ENCODE peak calls at places on chromosomes 11 and 22, in eight cellular contexts. One of them, this sample, is unnamed.
A peak's percentile ranks its signal among the peaks of the same experiment; 100 is the strongest.

GRCh38 chr22:36343720-36344105 is 44.1 kb downstream of the MYH9 start:
- DNase-seq in heart left ventricle: no peak
- DNase-seq in stimulated activated naive CD4-positive, alpha-beta T cell: no peak
- DNase-seq in activated naive CD4-positive, alpha-beta T cell: no peak
- DNase-seq in activated CD4-positive, alpha-beta T cell treated with anti-CD3 and anti-CD28 coated beads, Interleukin-2, amount 50 U/mL, for 1 hour: no peak
- DNase-seq in stomach: peak; percentile 71
- DNase-seq in activated CD8-positive, alpha-beta memory T cell treated with anti-CD3 and anti-CD28 coated beads for 4 hours: no peak
- DNase-seq in activated T-cell treated with anti-CD3 and anti-CD28 coated beads for 1 hour: no peak
- DNase-seq in this sample: no peak

GRCh38 chr22:30191049-30191701 is 55.4 kb downstream of the LIF start:
- DNase-seq in stomach: no peak
- DNase-seq in heart left ventricle: no peak
- DNase-seq in stimulated activated naive CD4-positive, alpha-beta T cell: no peak
- DNase-seq in activated CD4-positive, alpha-beta T cell treated with anti-CD3 and anti-CD28 coated beads, Interleukin-2, amount 50 U/mL, for 1 hour: no peak
- DNase-seq in activated T-cell treated with anti-CD3 and anti-CD28 coated beads for 1 hour: no peak
- DNase-seq in activated CD8-positive, alpha-beta memory T cell treated with anti-CD3 and anti-CD28 coated beads for 4 hours: no peak
- DNase-seq in activated naive CD4-positive, alpha-beta T cell: no peak
- DNase-seq in this sample: no peak

GRCh38 chr11:65468874-65469333 is 29.9 kb upstream of the MALAT1 start:
- DNase-seq in stimulated activated naive CD4-positive, alpha-beta T cell: no peak
- DNase-seq in activated naive CD4-positive, alpha-beta T cell: no peak
- DNase-seq in heart left ventricle: peak; percentile 69
- DNase-seq in stomach: peak; percentile 93
- DNase-seq in activated CD8-positive, alpha-beta memory T cell treated with anti-CD3 and anti-CD28 coated beads for 4 hours: no peak
- DNase-seq in activated T-cell treated with anti-CD3 and anti-CD28 coated beads for 1 hour: no peak
- DNase-seq in activated CD4-positive, alpha-beta T cell treated with anti-CD3 and anti-CD28 coated beads, Interleukin-2, amount 50 U/mL, for 1 hour: peak; percentile 59
- DNase-seq in this sample: no peak

GRCh38 chr11:17076517-17077239 is 789 bp downstream of the RPS13 start:
- DNase-seq in stimulated activated naive CD4-positive, alpha-beta T cell: no peak
- DNase-seq in activated naive CD4-positive, alpha-beta T cell: no peak
- DNase-seq in activated CD4-positive, alpha-beta T cell treated with anti-CD3 and anti-CD28 coated beads, Interleukin-2, amount 50 U/mL, for 1 hour: no peak
- DNase-seq in activated CD8-positive, alpha-beta memory T cell treated with anti-CD3 and anti-CD28 coated beads for 4 hours: no peak
- DNase-seq in heart left ventricle: no peak
- DNase-seq in activated T-cell treated with anti-CD3 and anti-CD28 coated beads for 1 hour: no peak
- DNase-seq in stomach: no peak
- DNase-seq in this sample: no peak

GRCh38 chr22:37930952-37931440 is 22.4 kb downstream of the C22orf23 start:
- DNase-seq in stomach: no peak
- DNase-seq in activated T-cell treated with anti-CD3 and anti-CD28 coated beads for 1 hour: no peak
- DNase-seq in stimulated activated naive CD4-positive, alpha-beta T cell: no peak
- DNase-seq in activated CD4-positive, alpha-beta T cell treated with anti-CD3 and anti-CD28 coated beads, Interleukin-2, amount 50 U/mL, for 1 hour: no peak
- DNase-seq in activated CD8-positive, alpha-beta memory T cell treated with anti-CD3 and anti-CD28 coated beads for 4 hours: no peak
- DNase-seq in activated naive CD4-positive, alpha-beta T cell: no peak
- DNase-seq in heart left ventricle: no peak
- DNase-seq in this sample: no peak

GRCh38 chr22:19841641-19842385 is 12.9 kb downstream of the GNB1L start:
- DNase-seq in stimulated activated naive CD4-positive, alpha-beta T cell: no peak
- DNase-seq in heart left ventricle: no peak
- DNase-seq in activated T-cell treated with anti-CD3 and anti-CD28 coated beads for 1 hour: no peak
- DNase-seq in activated naive CD4-positive, alpha-beta T cell: no peak
- DNase-seq in activated CD8-positive, alpha-beta memory T cell treated with anti-CD3 and anti-CD28 coated beads for 4 hours: no peak
- DNase-seq in activated CD4-positive, alpha-beta T cell treated with anti-CD3 and anti-CD28 coated beads, Interleukin-2, amount 50 U/mL, for 1 hour: no peak
- DNase-seq in stomach: no peak
- DNase-seq in this sample: no peak

GRCh38 chr22:37249946-37250345 is 5.9 kb upstream of the RAC2 start:
- DNase-seq in stomach: no peak
- DNase-seq in heart left ventricle: no peak
- DNase-seq in activated CD4-positive, alpha-beta T cell treated with anti-CD3 and anti-CD28 coated beads, Interleukin-2, amount 50 U/mL, for 1 hour: no peak
- DNase-seq in stimulated activated naive CD4-positive, alpha-beta T cell: no peak
- DNase-seq in activated CD8-positive, alpha-beta memory T cell treated with anti-CD3 and anti-CD28 coated beads for 4 hours: no peak
- DNase-seq in activated naive CD4-positive, alpha-beta T cell: no peak
- DNase-seq in activated T-cell treated with anti-CD3 and anti-CD28 coated beads for 1 hour: no peak
- DNase-seq in this sample: no peak

GRCh38 chr11:7547091-7547490 is 33.3 kb downstream of the PPFIBP2 start:
- DNase-seq in stomach: no peak
- DNase-seq in activated T-cell treated with anti-CD3 and anti-CD28 coated beads for 1 hour: no peak
- DNase-seq in activated naive CD4-positive, alpha-beta T cell: no peak
- DNase-seq in heart left ventricle: no peak
- DNase-seq in activated CD8-positive, alpha-beta memory T cell treated with anti-CD3 and anti-CD28 coated beads for 4 hours: no peak
- DNase-seq in activated CD4-positive, alpha-beta T cell treated with anti-CD3 and anti-CD28 coated beads, Interleukin-2, amount 50 U/mL, for 1 hour: no peak
- DNase-seq in stimulated activated naive CD4-positive, alpha-beta T cell: no peak
- DNase-seq in this sample: no peak

GRCh38 chr11:17979770-17980371 is 33.0 kb downstream of the SERGEF start:
- DNase-seq in stimulated activated naive CD4-positive, alpha-beta T cell: peak; percentile 1
- DNase-seq in activated naive CD4-positive, alpha-beta T cell: no peak
- DNase-seq in stomach: peak; percentile 37
- DNase-seq in activated CD8-positive, alpha-beta memory T cell treated with anti-CD3 and anti-CD28 coated beads for 4 hours: no peak
- DNase-seq in heart left ventricle: no peak
- DNase-seq in activated CD4-positive, alpha-beta T cell treated with anti-CD3 and anti-CD28 coated beads, Interleukin-2, amount 50 U/mL, for 1 hour: peak; percentile 11
- DNase-seq in activated T-cell treated with anti-CD3 and anti-CD28 coated beads for 1 hour: peak; percentile 8
- DNase-seq in this sample: no peak

GRCh38 chr22:24730864-24731263 is 43.7 kb downstream of the PIWIL3 start:
- DNase-seq in heart left ventricle: no peak
- DNase-seq in activated CD8-positive, alpha-beta memory T cell treated with anti-CD3 and anti-CD28 coated beads for 4 hours: no peak
- DNase-seq in activated CD4-positive, alpha-beta T cell treated with anti-CD3 and anti-CD28 coated beads, Interleukin-2, amount 50 U/mL, for 1 hour: no peak
- DNase-seq in activated naive CD4-positive, alpha-beta T cell: no peak
- DNase-seq in stimulated activated naive CD4-positive, alpha-beta T cell: no peak
- DNase-seq in stomach: no peak
- DNase-seq in activated T-cell treated with anti-CD3 and anti-CD28 coated beads for 1 hour: no peak
- DNase-seq in this sample: peak; percentile 9

GRCh38 chr11:86896486-86896885 is 58.7 kb downstream of the FZD4 start:
- DNase-seq in activated CD8-positive, alpha-beta memory T cell treated with anti-CD3 and anti-CD28 coated beads for 4 hours: no peak
- DNase-seq in stimulated activated naive CD4-positive, alpha-beta T cell: no peak
- DNase-seq in activated T-cell treated with anti-CD3 and anti-CD28 coated beads for 1 hour: no peak
- DNase-seq in activated CD4-positive, alpha-beta T cell treated with anti-CD3 and anti-CD28 coated beads, Interleukin-2, amount 50 U/mL, for 1 hour: no peak
- DNase-seq in activated naive CD4-positive, alpha-beta T cell: no peak
- DNase-seq in heart left ventricle: no peak
- DNase-seq in stomach: no peak
- DNase-seq in this sample: no peak

GRCh38 chr11:2580061-2580421 is 119.8 kb downstream of the KCNQ1OT1 start:
- DNase-seq in stimulated activated naive CD4-positive, alpha-beta T cell: no peak
- DNase-seq in activated T-cell treated with anti-CD3 and anti-CD28 coated beads for 1 hour: no peak
- DNase-seq in activated CD8-positive, alpha-beta memory T cell treated with anti-CD3 and anti-CD28 coated beads for 4 hours: no peak
- DNase-seq in heart left ventricle: peak; percentile 22
- DNase-seq in activated naive CD4-positive, alpha-beta T cell: no peak
- DNase-seq in activated CD4-positive, alpha-beta T cell treated with anti-CD3 and anti-CD28 coated beads, Interleukin-2, amount 50 U/mL, for 1 hour: no peak
- DNase-seq in stomach: peak; percentile 23
- DNase-seq in this sample: no peak

GRCh38 chr11:10930961-10931760 is 73.3 kb upstream of the ZBED5 start:
- DNase-seq in activated CD8-positive, alpha-beta memory T cell treated with anti-CD3 and anti-CD28 coated beads for 4 hours: peak; percentile 25
- DNase-seq in activated CD4-positive, alpha-beta T cell treated with anti-CD3 and anti-CD28 coated beads, Interleukin-2, amount 50 U/mL, for 1 hour: peak; percentile 40
- DNase-seq in heart left ventricle: peak; percentile 81
- DNase-seq in activated naive CD4-positive, alpha-beta T cell: no peak
- DNase-seq in stimulated activated naive CD4-positive, alpha-beta T cell: no peak
- DNase-seq in stomach: peak; percentile 53
- DNase-seq in activated T-cell treated with anti-CD3 and anti-CD28 coated beads for 1 hour: peak; percentile 10
- DNase-seq in this sample: no peak

GRCh38 chr11:133134561-133135173 is 397.6 kb downstream of the OPCML start:
- DNase-seq in stimulated activated naive CD4-positive, alpha-beta T cell: no peak
- DNase-seq in heart left ventricle: peak; percentile 53
- DNase-seq in stomach: peak; percentile 76
- DNase-seq in activated CD4-positive, alpha-beta T cell treated with anti-CD3 and anti-CD28 coated beads, Interleukin-2, amount 50 U/mL, for 1 hour: peak; percentile 6
- DNase-seq in activated naive CD4-positive, alpha-beta T cell: no peak
- DNase-seq in activated T-cell treated with anti-CD3 and anti-CD28 coated beads for 1 hour: peak; percentile 2
- DNase-seq in activated CD8-positive, alpha-beta memory T cell treated with anti-CD3 and anti-CD28 coated beads for 4 hours: no peak
- DNase-seq in this sample: peak; percentile 83